ENCODE peak calls at places on chromosomes 12 and 14, in six cellular contexts. G is AG04449, U is heart right ventricle, F is NB4, V is A549, B is tibial nerve. S is an unnamed sample.

GRCh38 chr12:71636704-71637115 is 26.9 kb downstream of the ZFC3H1 start:
- DNase-seq in G (no peak), U (peak), F (peak), V (peak), B (no peak), S (peak)

GRCh38 chr14:75221797-75222196 is 45.4 kb upstream of the TMED10 start:
- DNase-seq in G (no peak), U (no peak), F (peak), V (no peak), B (no peak), S (no peak)

GRCh38 chr14:31263485-31264133 is 56.0 kb upstream of the HECTD1 start:
- DNase-seq in G (peak), U (peak), F (no peak), V (peak), B (peak), S (peak)

GRCh38 chr14:64801800-64802199 is 77.9 kb downstream of the SPTB start:
- DNase-seq in G (no peak), U (no peak), F (peak), V (peak), B (no peak), S (no peak)

GRCh38 chr14:50001146-50001998 is 108.5 kb downstream of the ARF6 start:
- DNase-seq in G (no peak), U (no peak), F (peak), V (peak), B (peak), S (peak)

GRCh38 chr12:91361864-91362263 is 179.2 kb upstream of the DCN start:
- DNase-seq in G (no peak), U (no peak), F (peak), V (peak), B (no peak), S (no peak)

GRCh38 chr12:26121841-26122680 is 2.8 kb downstream of the BHLHE41 start:
- DNase-seq in G (no peak), U (no peak), F (peak), V (no peak), B (no peak), S (no peak)

GRCh38 chr14:93928184-93929047 is 1.3 kb downstream of the FAM181A start:
- DNase-seq in G (no peak), U (no peak), F (no peak), V (no peak), B (no peak), S (no peak)

GRCh38 chr12:4664111-4664510 is 15.2 kb downstream of the NDUFA9 start:
- DNase-seq in G (peak), U (no peak), F (no peak), V (no peak), B (no peak), S (peak)

GRCh38 chr14:98144964-98145363 is 1127.0 kb downstream of the BCL11B start:
- DNase-seq in G (no peak), U (no peak), F (no peak), V (no peak), B (no peak), S (no peak)

GRCh38 chr12:10715491-10715890 is 7.6 kb downstream of the YBX3 start:
- DNase-seq in G (no peak), U (no peak), F (no peak), V (no peak), B (no peak), S (no peak)

GRCh38 chr12:118429703-118430383 is 53.5 kb downstream of the SUDS3 start:
- DNase-seq in G (no peak), U (no peak), F (no peak), V (no peak), B (no peak), S (no peak)

GRCh38 chr12:93819048-93819491 is 141.9 kb downstream of the CRADD start:
- DNase-seq in G (peak), U (peak), F (no peak), V (no peak), B (peak), S (no peak)

GRCh38 chr12:99529966-99530365 is 117.6 kb upstream of the GARIN6 start:
- DNase-seq in G (no peak), U (no peak), F (no peak), V (no peak), B (no peak), S (no peak)

GRCh38 chr14:41570415-41571155 is 36.1 kb upstream of the LRFN5 start:
- DNase-seq in G (no peak), U (no peak), F (no peak), V (no peak), B (no peak), S (no peak)

GRCh38 chr14:38207342-38207741 is 362 bp upstream of the SSTR1 start:
- DNase-seq in G (no peak), U (no peak), F (no peak), V (no peak), B (no peak), S (no peak)
- H3K4me3 ChIP-seq in G (peak), U (no peak), F (no peak), V (no peak), B (no peak), S (no peak)

DNA sequence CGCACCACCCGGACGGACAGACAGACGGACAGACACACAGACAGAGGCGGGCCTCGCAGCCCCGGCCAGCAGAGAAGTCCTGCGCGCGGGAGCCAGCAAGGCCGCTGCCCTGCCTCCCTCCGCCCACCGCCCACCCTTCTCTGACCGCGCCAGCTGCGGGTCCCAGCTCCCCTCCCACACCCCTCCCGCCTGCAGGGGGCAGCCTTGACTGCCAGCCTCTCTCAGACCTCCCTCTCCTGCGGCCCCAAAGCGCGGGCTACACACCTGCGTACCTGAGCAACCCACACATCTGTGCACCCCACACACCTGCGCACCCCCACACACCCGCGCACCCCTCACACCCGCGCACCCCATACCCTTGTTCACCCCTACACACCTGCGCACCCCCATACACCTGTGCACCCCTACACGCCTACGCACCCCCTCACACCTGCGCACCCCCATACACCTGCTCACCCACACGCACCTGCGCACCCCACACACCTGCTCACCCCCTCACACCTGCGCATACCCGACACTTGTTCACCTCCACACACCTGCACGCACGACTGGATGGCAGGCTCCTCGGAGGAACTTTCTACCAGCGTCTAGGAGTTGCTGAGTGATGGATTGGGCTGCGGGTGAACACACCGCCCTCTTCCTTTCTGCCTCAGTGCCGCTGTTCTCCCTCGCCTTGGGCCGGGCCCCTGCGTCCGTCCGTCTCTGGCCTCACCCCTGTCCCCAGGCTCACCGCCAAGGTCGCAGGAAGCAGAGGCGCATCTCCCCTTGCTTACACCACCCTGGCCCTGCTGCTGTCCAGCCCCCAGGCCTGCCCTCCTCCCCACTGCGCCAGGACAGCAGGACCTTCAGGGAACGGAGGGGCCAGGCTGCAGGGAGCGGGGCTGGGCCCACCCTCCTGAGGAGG is 20.8 kb upstream of the TMEM106C start:
- DNase-seq in G (no peak), U (no peak), F (peak), V (no peak), B (no peak), S (no peak)
- TF ChIP-seq CTCF in G (peak), U (peak), F (peak), V (peak), B (no peak), S (no peak)

GRCh38 chr12:104402630-104403029 is 54.1 kb upstream of the CHST11 start:
- DNase-seq in G (no peak), U (no peak), F (no peak), V (no peak), B (no peak), S (no peak)

GRCh38 chr12:104410786-104411185 is 46.0 kb upstream of the CHST11 start:
- DNase-seq in G (no peak), U (no peak), F (no peak), V (no peak), B (no peak), S (no peak)

GRCh38 chr12:104407922-104408321 is 48.8 kb upstream of the CHST11 start:
- DNase-seq in G (no peak), U (no peak), F (no peak), V (peak), B (no peak), S (no peak)

GRCh38 chr12:104410326-104410725 is 46.4 kb upstream of the CHST11 start:
- DNase-seq in G (no peak), U (no peak), F (no peak), V (no peak), B (no peak), S (no peak)

GRCh38 chr12:104406164-104406563 is 50.6 kb upstream of the CHST11 start:
- DNase-seq in G (no peak), U (no peak), F (no peak), V (no peak), B (no peak), S (no peak)
- H3K4me3 ChIP-seq in G (no peak), U (no peak), F (no peak), V (no peak), B (no peak), S (no peak)

GRCh38 chr14:22658951-22659350 is 14.8 kb upstream of the OR6J1 start:
- DNase-seq in G (no peak), U (no peak), F (no peak), V (no peak), B (no peak), S (no peak)

GRCh38 chr14:22656226-22656625 is 12.1 kb upstream of the OR6J1 start:
- DNase-seq in G (no peak), U (no peak), F (no peak), V (no peak), B (no peak), S (no peak)

GRCh38 chr14:22656945-22657711 is 13.0 kb upstream of the OR6J1 start:
- DNase-seq in G (no peak), U (no peak), F (no peak), V (no peak), B (no peak), S (no peak)

GRCh38 chr14:22660654-22661053 is 16.5 kb upstream of the OR6J1 start:
- DNase-seq in G (no peak), U (no peak), F (no peak), V (no peak), B (no peak), S (no peak)

DNA sequence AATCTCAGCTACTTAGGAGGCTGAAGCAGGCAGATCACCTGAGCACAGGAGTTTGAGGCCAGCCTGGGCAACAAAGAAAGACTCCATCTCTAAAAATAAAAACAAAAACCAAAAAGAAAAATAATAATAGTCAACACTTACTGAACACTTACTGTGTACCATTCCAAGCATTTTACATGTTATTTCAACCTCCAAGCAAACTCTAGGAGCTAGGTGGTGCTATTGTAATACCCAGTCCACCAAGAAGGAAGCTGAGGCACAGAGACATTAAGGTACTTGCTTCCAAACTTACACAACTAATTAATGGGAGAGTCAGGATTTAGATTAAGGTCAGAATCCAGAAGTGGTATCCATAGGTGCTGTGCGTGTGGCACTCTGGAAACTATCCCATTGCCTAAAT is 13.7 kb upstream of the OR6J1 start:
- DNase-seq in G (no peak), U (no peak), F (peak), V (peak), B (no peak), S (peak)
- TF ChIP-seq CTCF in G (peak), U (peak), F (peak), V (peak), B (no peak), S (peak)

DNA sequence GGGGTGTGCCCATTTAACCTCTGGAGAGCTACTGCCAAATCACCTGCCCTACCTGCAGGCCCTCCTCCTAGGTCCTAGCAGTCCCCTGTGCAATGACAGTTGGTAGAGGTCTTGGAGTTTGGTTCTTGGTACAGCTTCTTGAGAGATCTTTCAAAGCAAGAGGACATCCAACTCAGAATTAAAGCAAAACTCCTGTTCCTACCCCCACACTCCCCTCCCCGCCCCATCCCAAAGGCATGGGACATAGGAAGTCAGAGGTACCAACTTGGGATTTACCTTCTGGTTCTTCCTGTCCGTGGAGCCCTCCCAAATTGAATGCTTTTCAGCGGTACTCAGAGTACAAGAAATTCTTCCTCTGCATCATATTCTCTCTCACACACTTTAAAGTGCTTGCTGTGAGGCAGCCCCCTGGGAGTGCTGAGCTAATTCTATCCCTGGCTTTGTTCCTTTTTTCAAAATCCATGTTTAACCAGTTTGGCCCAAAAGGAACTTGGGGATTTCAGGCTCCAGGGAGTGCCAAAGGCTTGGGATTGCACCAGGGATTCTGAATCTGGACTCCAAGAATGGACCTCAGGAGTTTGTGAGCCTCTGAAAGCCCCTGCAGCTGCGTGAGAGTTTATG is 40.8 kb downstream of the GALNT16 start:
- DNase-seq in G (no peak), U (no peak), F (no peak), V (no peak), B (no peak), S (no peak)
- H3K4me3 ChIP-seq in G (no peak), U (no peak), F (no peak), V (no peak), B (no peak), S (no peak)

GRCh38 chr14:56474419-56475022 is 105.1 kb upstream of the TMEM260 start:
- DNase-seq in G (no peak), U (no peak), F (peak), V (peak), B (peak), S (peak)
- TF ChIP-seq CTCF in G (peak), U (peak), F (peak), V (peak), B (peak), S (peak)

DNA sequence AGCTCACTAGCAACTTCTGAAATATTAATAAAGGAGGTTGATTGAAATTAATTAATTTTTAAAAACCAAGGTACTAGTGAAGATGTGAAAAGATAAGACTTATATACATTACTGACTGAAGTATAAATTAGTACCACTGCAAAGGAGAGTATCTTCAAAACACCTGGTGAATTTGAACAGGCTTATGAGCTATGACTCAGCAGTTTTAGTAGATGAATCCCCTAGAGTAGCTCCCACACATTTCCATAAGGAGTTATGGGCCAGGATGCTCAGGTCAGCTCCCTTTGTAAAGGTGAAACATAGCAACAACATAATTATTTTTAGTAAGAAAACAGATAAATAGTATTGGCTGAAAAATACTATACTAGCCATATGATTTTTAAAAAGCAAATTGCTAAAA is 218.6 kb downstream of the SYT1 start:
- DNase-seq in G (no peak), U (no peak), F (no peak), V (peak), B (no peak), S (no peak)
- H3K4me3 ChIP-seq in G (no peak), U (no peak), F (no peak), V (no peak), B (no peak), S (no peak)

GRCh38 chr12:44874981-44875416 is 1.1 kb downstream of the NELL2 start:
- DNase-seq in G (no peak), U (no peak), F (no peak), V (peak), B (no peak), S (no peak)

GRCh38 chr12:44873898-44874297 is 2.2 kb downstream of the NELL2 start:
- DNase-seq in G (no peak), U (no peak), F (peak), V (peak), B (no peak), S (no peak)

GRCh38 chr12:44875417-44875953 is 630 bp downstream of the NELL2 start:
- DNase-seq in G (no peak), U (no peak), F (no peak), V (peak), B (no peak), S (no peak)

GRCh38 chr12:44875954-44876553 is at the start of gene NELL2:
- DNase-seq in G (no peak), U (no peak), F (no peak), V (peak), B (no peak), S (no peak)

DNA sequence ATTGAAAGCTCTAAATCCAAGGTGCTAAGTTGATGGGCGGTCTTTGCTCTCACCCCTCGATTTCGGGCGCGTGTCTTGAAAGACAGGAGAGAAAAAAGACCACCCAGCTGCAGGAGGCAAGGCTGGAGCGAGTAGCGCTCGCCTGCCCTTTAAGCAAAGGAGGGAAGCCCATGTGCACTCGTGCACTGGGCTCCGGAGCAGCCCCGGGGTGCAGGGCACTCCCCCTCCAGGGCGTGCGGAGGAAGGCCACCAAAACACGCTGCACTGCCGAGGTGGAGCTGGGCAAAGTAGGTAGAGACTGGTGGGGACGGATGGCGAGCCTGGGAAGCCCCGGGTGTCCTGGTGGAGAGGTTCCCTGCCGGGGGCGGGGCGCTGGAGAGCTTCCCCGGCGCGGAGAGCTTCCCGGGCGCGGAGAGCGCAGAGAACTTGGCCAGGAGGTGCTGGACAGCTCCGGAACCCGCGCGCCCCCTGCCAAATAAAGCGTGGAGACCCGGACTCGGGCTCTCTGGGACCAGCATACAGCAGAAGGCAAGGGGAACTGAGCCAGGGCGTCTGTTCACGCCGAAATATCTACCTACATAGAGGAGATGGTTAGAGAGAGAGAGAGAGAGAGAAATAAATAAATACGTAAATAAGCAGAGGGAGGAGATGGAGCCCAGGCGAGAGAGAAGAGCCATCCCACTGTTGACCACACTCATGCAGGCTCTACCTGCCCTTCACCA is 600 bp upstream of the NELL2 start:
- DNase-seq in G (no peak), U (no peak), F (no peak), V (peak), B (no peak), S (no peak)
- TF ChIP-seq CTCF in G (no peak), U (no peak), F (no peak), V (no peak), B (no peak), S (no peak)